ENCODE peak calls at places on chromosomes 16 and 17, in five cellular contexts. U, I, P, J and D are unnamed samples.

GRCh38 chr16:963913-964695 is 6.7 kb downstream of the LMF1 start:
- DNase-seq in U (no peak), I (no peak), P (no peak), J (peak), D (no peak)

GRCh38 chr17:34354637-34355036 is 1.6 kb upstream of the CCL13 start:
- DNase-seq in U (peak), I (no peak), P (no peak), J (peak), D (peak)

GRCh38 chr17:78079253-78079652 is 49.3 kb downstream of the TMC6 start:
- DNase-seq in U (no peak), I (no peak), P (peak), J (no peak), D (no peak)

GRCh38 chr16:71255721-71256120 is 25.2 kb upstream of the HYDIN start:
- DNase-seq in U (no peak), I (no peak), P (no peak), J (no peak), D (no peak)

GRCh38 chr17:4947010-4947410 is 1.3 kb downstream of the PFN1 start:
- DNase-seq in U (no peak), I (no peak), P (no peak), J (no peak), D (no peak)

GRCh38 chr17:67227488-67227887 is 17.5 kb downstream of the HELZ start:
- DNase-seq in U (no peak), I (no peak), P (no peak), J (no peak), D (no peak)

GRCh38 chr16:65769055-65769465 is 597.4 kb upstream of the CDH5 start:
- DNase-seq in U (no peak), I (no peak), P (no peak), J (no peak), D (no peak)

GRCh38 chr17:79940381-79941087 is 95.1 kb downstream of the TBC1D16 start:
- DNase-seq in U (no peak), I (peak), P (peak), J (no peak), D (no peak)

GRCh38 chr17:42659079-42659931 is at the start of gene TUBG2:
- DNase-seq in U (peak), I (peak), P (peak), J (no peak), D (no peak)

GRCh38 chr16:11681977-11682654 is 13.9 kb downstream of the SNN start:
- DNase-seq in U (no peak), I (no peak), P (peak), J (no peak), D (no peak)

GRCh38 chr17:39640493-39641118 is 3.7 kb downstream of the STARD3 start:
- DNase-seq in U (no peak), I (no peak), P (no peak), J (no peak), D (no peak)

GRCh38 chr17:74779948-74780400 is 3.8 kb upstream of the NAT9 start:
- DNase-seq in U (no peak), I (no peak), P (no peak), J (no peak), D (no peak)

GRCh38 chr16:64346080-64346479 is 775.8 kb downstream of the CDH11 start:
- DNase-seq in U (no peak), I (no peak), P (no peak), J (no peak), D (no peak)
- TF ChIP-seq CTCF in U (no peak), I (no peak), P (no peak), J (no peak), D (no peak)

DNA sequence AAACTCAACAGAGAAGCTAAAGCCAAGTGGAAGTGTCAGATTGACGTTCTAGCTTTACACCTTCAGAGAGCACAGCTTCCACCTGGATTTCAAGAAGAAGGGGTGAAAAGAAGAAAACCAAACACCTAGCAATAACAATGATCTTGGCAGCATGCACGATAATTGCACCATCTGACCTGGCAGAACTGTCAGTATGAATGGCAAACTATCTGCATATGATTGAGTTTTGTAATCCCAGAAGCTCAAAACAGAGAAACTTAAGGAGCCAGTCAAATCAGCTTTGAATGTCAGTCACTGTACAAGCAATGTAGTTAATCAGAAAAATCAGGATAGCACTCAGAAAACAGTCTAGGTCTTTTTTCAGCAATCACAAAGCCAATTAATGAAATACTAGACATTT is 427.1 kb downstream of the ZFHX3 start:
- DNase-seq in U (no peak), I (no peak), P (no peak), J (no peak), D (no peak)
- H3K4me3 ChIP-seq in U (no peak), I (no peak), P (no peak), J (no peak), D (no peak)

DNA sequence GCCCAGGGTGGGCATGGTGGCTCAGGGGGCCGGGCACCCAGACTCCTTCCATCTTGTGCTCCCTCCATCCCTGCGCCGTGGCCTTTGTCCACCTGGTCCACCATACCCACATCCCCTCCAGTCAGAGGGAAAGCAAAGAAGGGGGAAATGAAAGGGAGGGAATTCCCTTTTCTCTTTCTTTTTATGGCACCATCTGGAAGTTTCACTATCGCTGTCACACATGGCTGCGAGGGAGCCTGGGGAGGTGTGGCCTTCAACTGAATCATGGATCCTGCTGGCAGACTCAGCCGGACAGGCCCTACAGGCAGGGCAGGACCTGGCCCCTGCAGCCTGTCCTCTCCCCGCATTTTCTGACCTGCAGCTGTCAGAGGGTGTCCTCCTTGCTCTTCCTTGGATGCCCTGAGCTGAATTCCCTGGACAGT is 6.2 kb downstream of the SLC12A3 start:
- DNase-seq in U (no peak), I (no peak), P (no peak), J (no peak), D (no peak)
- TF ChIP-seq CTCF in U (no peak), I (no peak), P (no peak), J (no peak), D (no peak)

GRCh38 chr17:2177235-2177811 is 122.4 kb downstream of the HIC1 start:
- DNase-seq in U (no peak), I (peak), P (no peak), J (no peak), D (no peak)

GRCh38 chr17:2174471-2175293 is 119.8 kb downstream of the HIC1 start:
- DNase-seq in U (peak), I (peak), P (no peak), J (no peak), D (peak)

GRCh38 chr17:2174048-2174447 is 119.1 kb downstream of the HIC1 start:
- DNase-seq in U (no peak), I (no peak), P (no peak), J (no peak), D (no peak)

GRCh38 chr17:2176484-2177175 is 121.7 kb downstream of the HIC1 start:
- DNase-seq in U (no peak), I (no peak), P (peak), J (no peak), D (no peak)

DNA sequence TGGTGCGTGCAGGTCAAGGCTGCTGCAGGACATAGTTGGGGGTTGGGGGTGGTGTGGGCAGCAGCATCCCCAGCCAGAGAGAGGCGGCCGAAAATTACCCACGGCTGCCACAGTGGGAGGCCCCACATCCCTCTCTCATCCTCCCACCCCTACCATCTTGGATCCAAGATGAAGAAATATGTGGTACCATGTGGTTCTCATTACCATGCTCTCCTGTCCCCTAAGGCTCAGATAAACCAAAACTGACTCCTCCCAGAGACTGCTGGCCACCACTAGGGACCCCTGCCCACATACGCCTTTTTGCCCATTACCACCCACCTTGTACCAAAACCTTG is 120.4 kb downstream of the HIC1 start:
- DNase-seq in U (no peak), I (no peak), P (no peak), J (no peak), D (no peak)
- H3K4me3 ChIP-seq in U (no peak), I (no peak), P (no peak), J (no peak), D (no peak)

DNA sequence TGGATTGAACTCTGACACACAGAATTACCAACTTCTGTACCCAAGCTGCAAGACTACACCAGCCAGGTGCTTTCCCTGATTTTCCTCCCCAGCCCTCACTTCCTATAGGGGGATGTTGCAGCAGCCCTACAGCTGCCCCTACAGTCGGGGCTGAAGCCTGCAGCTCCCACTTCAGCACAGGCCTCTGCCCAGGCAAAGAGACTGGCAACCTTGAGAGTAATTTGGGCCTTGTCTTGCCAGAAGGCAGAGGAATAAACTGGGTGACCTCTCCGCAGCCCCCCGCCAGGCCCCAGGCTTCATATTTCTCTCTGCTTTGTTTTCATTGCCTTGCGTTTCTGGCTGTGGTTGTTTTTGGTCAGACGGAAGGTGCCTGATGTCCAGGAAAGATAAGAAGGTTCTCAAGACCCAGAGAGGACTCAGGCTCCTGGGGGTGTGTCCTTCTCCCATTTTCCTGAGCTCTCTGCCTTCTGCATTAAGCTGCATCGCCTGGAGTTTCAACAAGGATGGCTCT is 32.0 kb downstream of the SLC6A4 start:
- DNase-seq in U (no peak), I (no peak), P (peak), J (no peak), D (no peak)
- TF ChIP-seq CTCF in U (no peak), I (no peak), P (no peak), J (no peak), D (no peak)

DNA sequence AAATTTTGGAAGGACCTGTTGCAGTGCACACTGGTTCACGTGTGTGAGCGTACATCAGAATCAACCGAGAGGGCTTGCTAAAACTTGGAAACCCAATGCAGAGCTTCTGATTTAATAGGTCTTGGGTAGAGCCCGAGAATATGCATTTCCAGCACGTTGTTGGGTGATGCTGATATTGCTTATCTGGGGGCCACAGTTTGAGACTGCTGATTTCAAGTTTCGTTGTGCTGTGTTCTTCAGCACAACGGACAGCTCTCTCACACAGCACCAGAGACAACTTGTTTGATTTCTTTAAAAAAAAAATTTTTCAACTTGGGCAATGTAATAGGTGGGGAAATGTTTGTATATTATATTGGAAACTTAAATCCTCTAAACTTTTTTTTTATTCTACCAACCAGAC is 9.4 kb downstream of the OR4D2 start:
- DNase-seq in U (no peak), I (no peak), P (no peak), J (no peak), D (no peak)
- H3K4me3 ChIP-seq in U (no peak), I (no peak), P (no peak), J (no peak), D (no peak)